ENCODE peak calls at places on chromosomes 7 and 10, in four cellular contexts. S, W, Q and O are unnamed samples.
A peak's percentile ranks its signal among the peaks of the same experiment; 100 is the strongest.

GRCh38 chr7:85600425-85600824 is 413.6 kb upstream of the SEMA3D start:
- DNase-seq in S (no peak), W (peak; percentile 46), Q (no peak), O (no peak)

GRCh38 chr10:76492026-76492425 is 1060.6 kb downstream of the LRMDA start:
- DNase-seq in S (no peak), W (no peak), Q (no peak), O (no peak)

GRCh38 chr7:44534087-44534486 is 7.0 kb downstream of the NPC1L1 start:
- DNase-seq in S (no peak), W (no peak), Q (no peak), O (no peak)

GRCh38 chr10:104037261-104037951 is 48.3 kb downstream of the COL17A1 start:
- DNase-seq in S (no peak), W (no peak), Q (no peak), O (no peak)

GRCh38 chr10:69241575-69241974 is 21.4 kb downstream of the HKDC1 start:
- DNase-seq in S (no peak), W (no peak), Q (no peak), O (no peak)

GRCh38 chr7:27992092-27992491 is 188.5 kb downstream of the JAZF1 start:
- DNase-seq in S (no peak), W (no peak), Q (no peak), O (no peak)

GRCh38 chr10:70619271-70620019 is 16.9 kb upstream of the PRF1 start:
- DNase-seq in S (no peak), W (no peak), Q (no peak), O (no peak)

GRCh38 chr7:101677421-101678137 is 48.5 kb upstream of the MYL10 start:
- DNase-seq in S (no peak), W (no peak), Q (no peak), O (no peak)

GRCh38 chr10:121662531-121662930 is 64.3 kb upstream of the FGFR2 start:
- DNase-seq in S (no peak), W (no peak), Q (no peak), O (no peak)

GRCh38 chr10:62306663-62307062 is 38.0 kb upstream of the RTKN2 start:
- DNase-seq in S (no peak), W (no peak), Q (no peak), O (no peak)

GRCh38 chr10:87585565-87586514 is 73.8 kb upstream of the PAPSS2 start:
- DNase-seq in S (peak; percentile 67), W (no peak), Q (peak; percentile 52), O (no peak)

GRCh38 chr10:37703833-37704382 is 153.5 kb downstream of the ZNF248 start:
- DNase-seq in S (no peak), W (no peak), Q (no peak), O (no peak)

GRCh38 chr10:101287922-101288638 is 58.8 kb upstream of the LBX1 start:
- DNase-seq in S (no peak), W (peak; percentile 92), Q (no peak), O (no peak)

GRCh38 chr7:151695856-151696555 is 176.3 kb upstream of the RHEB start:
- DNase-seq in S (no peak), W (no peak), Q (no peak), O (no peak)

GRCh38 chr7:106568680-106569499 is 92.1 kb downstream of the CCDC71L start:
- DNase-seq in S (no peak), W (peak; percentile 65), Q (peak; percentile 64), O (no peak)

GRCh38 chr7:519974-520458 is 370 bp upstream of the PDGFA start:
- DNase-seq in S (no peak), W (peak; percentile 90), Q (peak; percentile 76), O (peak; percentile 53)

GRCh38 chr10:70889291-70889690 is 926 bp upstream of the PCBD1 start:
- DNase-seq in S (no peak), W (no peak), Q (no peak), O (no peak)

GRCh38 chr7:45190406-45191165 is 33.0 kb downstream of the RAMP3 start:
- DNase-seq in S (no peak), W (no peak), Q (no peak), O (no peak)

GRCh38 chr10:10605551-10606081 is 412.1 kb upstream of the CELF2 start:
- DNase-seq in S (peak; percentile 27), W (no peak), Q (no peak), O (no peak)

DNA sequence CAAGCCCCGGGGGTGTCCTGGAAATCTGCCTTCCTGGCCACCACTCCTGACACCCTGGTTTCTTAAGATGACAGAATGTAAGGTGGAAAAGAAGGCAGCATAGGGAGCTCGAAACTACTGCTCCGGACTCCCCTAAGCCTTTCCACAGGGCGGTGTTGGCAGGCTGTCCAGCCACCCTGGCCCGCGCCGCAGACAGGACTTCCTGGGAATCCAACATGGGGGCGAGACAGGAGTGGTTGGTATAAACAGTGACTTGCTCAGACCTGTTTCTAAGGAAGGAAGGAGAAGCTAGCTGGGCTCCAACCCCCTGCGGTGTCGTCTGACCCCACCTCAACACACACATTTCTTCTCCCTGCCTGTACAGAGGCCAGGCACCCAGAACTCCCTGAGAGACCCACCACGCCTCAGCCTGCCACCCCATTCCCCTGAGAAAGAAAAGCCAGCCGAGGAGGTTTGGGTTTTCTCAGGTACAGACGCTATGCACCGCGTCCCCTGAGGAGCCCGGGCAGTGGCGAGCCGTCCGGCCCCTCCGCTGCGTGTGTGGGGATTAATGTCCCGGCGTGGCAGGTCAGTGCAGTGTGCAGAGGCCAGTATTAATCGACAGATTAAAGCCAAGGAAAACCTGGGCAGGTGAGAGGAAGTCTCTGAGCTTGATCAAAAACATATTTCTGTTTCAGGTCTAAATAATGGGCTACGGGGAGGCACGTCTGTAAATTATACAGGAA is 349.6 kb upstream of the MKI67 start:
- DNase-seq in S (no peak), W (no peak), Q (no peak), O (no peak)
- H3K36me3 ChIP-seq in S (no peaks in the 10 kb centered on the region), W (no peaks in the 10 kb centered on the region), Q (no peaks in the 10 kb centered on the region), O (no peaks in the 10 kb centered on the region)

DNA sequence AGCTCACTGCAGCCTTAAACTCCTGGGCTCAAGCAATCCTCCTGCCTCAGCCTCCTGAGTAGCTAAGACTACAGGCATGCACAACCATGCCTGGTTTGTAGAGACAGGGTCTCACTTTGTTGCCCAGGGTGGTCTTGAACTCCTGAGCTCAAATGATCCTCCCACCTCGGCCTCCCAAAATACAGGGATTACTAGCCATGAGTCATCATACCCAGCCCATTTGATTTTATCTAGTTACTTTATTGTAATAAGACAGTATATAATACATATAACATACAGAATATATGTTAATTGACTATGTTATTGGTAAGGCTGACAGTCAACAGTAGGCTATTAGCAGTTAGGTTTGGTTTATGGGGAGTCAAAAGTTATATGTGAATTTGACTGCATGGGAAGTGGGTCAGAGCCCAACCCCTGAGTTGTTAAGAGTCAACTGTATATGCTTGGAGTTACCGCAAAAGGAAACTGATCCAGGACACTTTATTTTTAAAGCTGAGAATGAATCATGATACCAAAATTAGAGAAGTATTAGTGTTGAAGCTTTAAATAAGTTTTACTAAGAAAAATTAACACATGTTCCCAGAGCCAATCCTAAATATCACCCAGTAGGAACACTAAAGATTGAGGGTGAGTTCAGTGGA is 20.7 kb upstream of the KMT2E start:
- DNase-seq in S (no peak), W (no peak), Q (no peak), O (no peak)
- H3K36me3 ChIP-seq in S (no peaks in the 10 kb centered on the region), W (peaks cover 53% of the 10 kb centered on the region), Q (no peaks in the 10 kb centered on the region), O (peaks cover 5% of the 10 kb centered on the region)

GRCh38 chr7:156677655-156678054 is 37.1 kb downstream of the RNF32 start:
- DNase-seq in S (no peak), W (no peak), Q (no peak), O (no peak)
- H3K36me3 ChIP-seq in S (no peaks in the 10 kb centered on the region), W (peaks cover 72% of the 10 kb centered on the region), Q (no peaks in the 10 kb centered on the region), O (peaks cover 8% of the 10 kb centered on the region)

DNA sequence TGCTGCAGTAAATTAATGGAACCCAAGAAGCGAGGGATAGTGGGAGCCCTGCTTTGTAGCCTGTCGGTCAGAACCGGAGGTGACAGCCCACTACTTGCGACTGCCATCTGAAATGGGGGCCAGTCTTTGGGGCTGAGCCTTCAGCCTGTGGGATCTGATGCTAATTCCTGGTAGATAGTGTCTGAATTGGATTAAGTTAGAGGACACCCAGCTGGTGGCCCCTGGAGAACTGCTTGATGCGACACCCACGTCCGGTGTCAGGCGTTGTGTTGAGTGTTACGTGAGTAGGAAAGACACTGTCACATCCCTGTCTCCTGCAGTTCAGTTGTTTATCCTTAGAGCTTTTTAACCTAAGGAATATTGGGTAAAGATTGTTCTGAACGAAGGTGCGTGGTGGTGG is 5.0 kb downstream of the EIF3B start:
- DNase-seq in S (no peak), W (no peak), Q (no peak), O (no peak)
- H3K36me3 ChIP-seq in S (peaks cover 24% of the 10 kb centered on the region), W (peaks cover 73% of the 10 kb centered on the region), Q (peaks cover 5% of the 10 kb centered on the region), O (peaks cover 24% of the 10 kb centered on the region)

DNA sequence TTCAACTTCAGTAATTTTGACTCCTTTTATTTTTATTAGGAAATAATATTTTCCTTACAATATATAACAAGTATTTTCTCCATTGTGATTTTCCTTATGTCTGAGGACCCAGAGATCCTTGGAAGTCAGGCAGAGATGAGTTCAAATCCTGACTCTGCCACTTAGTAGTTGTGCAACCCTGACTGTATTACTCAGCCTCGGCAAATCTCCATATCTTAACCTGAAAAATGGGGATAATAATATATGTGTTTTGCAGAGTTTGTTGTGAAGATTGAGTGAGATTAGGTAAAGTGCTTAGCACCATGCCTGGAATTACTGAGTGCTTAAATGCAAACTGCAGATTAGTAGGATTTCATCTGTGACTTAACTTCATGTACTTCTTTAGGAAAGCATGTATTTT is 120.5 kb upstream of the KLF14 start:
- DNase-seq in S (no peak), W (no peak), Q (no peak), O (no peak)
- H3K36me3 ChIP-seq in S (no peaks in the 10 kb centered on the region), W (no peaks in the 10 kb centered on the region), Q (no peaks in the 10 kb centered on the region), O (peaks cover 4% of the 10 kb centered on the region)

GRCh38 chr10:73823391-73823790 is 12.0 kb upstream of the NDST2 start:
- DNase-seq in S (no peak), W (peak; percentile 76), Q (no peak), O (no peak)

GRCh38 chr10:73827346-73828089 is 16.1 kb upstream of the NDST2 start:
- DNase-seq in S (no peak), W (no peak), Q (no peak), O (no peak)

GRCh38 chr10:73819513-73820093 is 8.2 kb upstream of the NDST2 start:
- DNase-seq in S (peak; percentile 87), W (peak; percentile 79), Q (peak; percentile 89), O (no peak)

GRCh38 chr10:73828166-73828565 is 16.8 kb upstream of the NDST2 start:
- DNase-seq in S (no peak), W (no peak), Q (no peak), O (no peak)

DNA sequence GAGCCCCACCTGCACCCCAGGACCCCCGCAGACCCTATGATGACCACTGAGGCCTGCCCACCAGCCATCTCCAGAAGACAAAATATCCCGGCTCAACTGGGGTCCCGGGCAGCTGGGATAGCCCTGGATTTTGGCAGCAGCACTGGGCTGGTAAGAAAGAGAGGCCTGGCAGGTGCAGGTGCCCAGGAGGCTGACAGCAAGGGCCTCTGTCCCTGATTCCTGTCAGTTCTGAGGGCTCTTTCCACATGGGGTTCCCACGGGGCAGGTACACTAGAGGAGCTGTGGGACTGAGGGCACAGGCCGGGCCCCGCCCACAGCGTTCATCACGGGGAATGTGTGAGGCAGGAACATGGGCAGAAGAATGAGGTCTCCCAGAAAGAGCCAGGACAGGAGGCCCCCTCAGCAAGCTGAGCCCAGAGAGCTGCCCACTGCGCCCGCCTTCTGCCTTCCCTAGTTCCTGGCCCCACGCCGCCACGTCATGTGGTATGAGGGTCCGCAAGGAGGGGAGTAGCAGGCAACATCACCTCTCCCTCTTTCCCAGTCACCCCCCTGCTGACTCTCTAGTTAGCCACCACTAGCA is 12.8 kb upstream of the NDST2 start:
- DNase-seq in S (no peak), W (no peak), Q (no peak), O (no peak)
- H3K36me3 ChIP-seq in S (no peaks in the 10 kb centered on the region), W (peaks cover 7% of the 10 kb centered on the region), Q (peaks cover 2% of the 10 kb centered on the region), O (peaks cover 9% of the 10 kb centered on the region)